ENCODE peak calls at places on chromosomes 2 and 18, in nine cellular contexts. U is activated effector memory CD4-positive, alpha-beta T cell treated with anti-CD3 and anti-CD28 coated beads, Interleukin-2, amount 50 U/mL, for 16 hours; G is fibroblast of the conjunctiva; F is GM10248; R is activated T-helper 1 cell treated with Interleukin-2 at 50 U/mL for 16 hours; M is T follicular helper cell; A is colonic mucosa; Y is HFF-Myc; O is cardiac muscle cell. H is an unnamed sample.
A peak's percentile ranks its signal among the peaks of the same experiment; 100 is the strongest.

GRCh38 chr2:67625671-67626070 is 228.5 kb downstream of the ETAA1 start:
- DNase-seq in U (no peak), G (no peak), F (no peak), R (no peak), M (no peak), A (no peak), Y (no peak), O (no peak), H (no peak)

GRCh38 chr2:85954192-85954900 is 65.6 kb upstream of the ST3GAL5 start:
- DNase-seq in U (no peak), G (no peak), F (no peak), R (no peak), M (no peak), A (no peak), Y (no peak), O (no peak), H (no peak)

GRCh38 chr2:106581755-106582430 is 94.7 kb downstream of the CD8B2 start:
- DNase-seq in U (peak; percentile 77), G (no peak), F (peak; percentile 47), R (no peak), M (peak; percentile 10), A (peak; percentile 41), Y (peak; percentile 27), O (peak; percentile 65), H (peak; percentile 52)

GRCh38 chr18:59041819-59042476 is 97.7 kb upstream of the SEC11C start:
- DNase-seq in U (no peak), G (no peak), F (no peak), R (no peak), M (no peak), A (no peak), Y (no peak), O (no peak), H (no peak)

GRCh38 chr2:133568598-133568997 is 335 bp upstream of the NCKAP5 start:
- DNase-seq in U (no peak), G (no peak), F (no peak), R (no peak), M (no peak), A (no peak), Y (no peak), O (no peak), H (no peak)

GRCh38 chr2:14569294-14569693 is 63.2 kb upstream of the LRATD1 start:
- DNase-seq in U (no peak), G (no peak), F (no peak), R (no peak), M (no peak), A (no peak), Y (no peak), O (no peak), H (no peak)

GRCh38 chr2:164243315-164243714 is 378.0 kb downstream of the GRB14 start:
- DNase-seq in U (no peak), G (no peak), F (no peak), R (no peak), M (no peak), A (no peak), Y (no peak), O (no peak), H (no peak)

GRCh38 chr18:9734189-9734588 is 26.1 kb downstream of the RAB31 start:
- DNase-seq in U (no peak), G (no peak), F (no peak), R (no peak), M (no peak), A (peak; percentile 49), Y (no peak), O (no peak), H (no peak)